ENCODE peak calls at places on chromosomes 3 and 15, in six cellular contexts. P, N, D, K, J and O are unnamed samples.

GRCh38 chr3:124882749-124883148 is 4.4 kb downstream of the ITGB5 start:
- DNase-seq in K (no peak), J (no peak), N (no peak), D (no peak), P (no peak), O (no peak)

GRCh38 chr3:4976109-4976508 is 3.1 kb upstream of the BHLHE40 start:
- DNase-seq in D (peak; percentile 79), J (peak; percentile 45), N (peak; percentile 83), P (no peak), K (no peak), O (no peak)

GRCh38 chr15:26628879-26629529 is 143.9 kb downstream of the GABRB3 start:
- DNase-seq in D (no peak), N (peak; percentile 95), P (peak; percentile 14), K (no peak), J (peak; percentile 33), O (no peak)

GRCh38 chr3:150495563-150496168 is 50.6 kb downstream of the SERP1 start:
- DNase-seq in P (peak; percentile 18), J (peak; percentile 61), N (no peak), D (peak; percentile 32), K (peak; percentile 63), O (peak; percentile 53)

GRCh38 chr3:8201886-8202285 is 299.7 kb upstream of the LMCD1 start:
- DNase-seq in N (no peak), J (no peak), K (no peak), D (no peak), P (no peak), O (no peak)

GRCh38 chr3:196073188-196073838 is 8.6 kb downstream of the TFRC start:
- DNase-seq in J (peak; percentile 85), K (peak; percentile 73), N (peak; percentile 68), D (peak; percentile 40), P (no peak), O (peak; percentile 65)

GRCh38 chr3:116947809-116948208 is 238.2 kb downstream of the TUSC7 start:
- DNase-seq in P (no peak), D (no peak), K (peak; percentile 51), J (no peak), N (no peak), O (no peak)

GRCh38 chr15:66840615-66841014 is 138.6 kb downstream of the SMAD6 start:
- DNase-seq in P (no peak), D (no peak), J (no peak), K (no peak), N (no peak), O (no peak)

GRCh38 chr3:35639251-35640185 is at the start of gene ARPP21:
- DNase-seq in P (no peak), N (peak; percentile 57), D (no peak), K (peak; percentile 17), J (peak; percentile 43), O (peak; percentile 24)

GRCh38 chr3:171700653-171701052 is 109.6 kb downstream of the PLD1 start:
- DNase-seq in K (no peak), D (no peak), J (no peak), N (no peak), P (no peak), O (no peak)

GRCh38 chr15:20294651-20295237 is 246.9 kb downstream of the GOLGA6L6 start:
- DNase-seq in J (no peak), D (no peak), N (peak; percentile 31), K (no peak), P (no peak), O (no peak)

GRCh38 chr15:91108421-91108820 is 8.4 kb downstream of the SV2B start:
- DNase-seq in J (no peak), N (no peak), P (no peak), D (no peak), K (no peak), O (no peak)

GRCh38 chr3:32200490-32200889 is 38.0 kb upstream of the CMTM8 start:
- DNase-seq in J (no peak), P (no peak), D (no peak), K (no peak), N (no peak), O (no peak)

GRCh38 chr3:16908006-16908405 is 23.3 kb downstream of the PLCL2 start:
- DNase-seq in J (no peak), N (no peak), D (no peak), P (no peak), K (no peak), O (no peak)

GRCh38 chr3:38084019-38084968 is 45.3 kb downstream of the DLEC1 start:
- DNase-seq in N (no peak), J (peak; percentile 67), K (no peak), P (no peak), D (peak; percentile 12), O (peak; percentile 37)

GRCh38 chr3:48614044-48614443 is 4.6 kb upstream of the UQCRC1 start:
- DNase-seq in P (peak; percentile 57), N (no peak), K (no peak), J (no peak), D (peak; percentile 57), O (no peak)

GRCh38 chr3:122392868-122393844 is 9.2 kb downstream of the FAM162A start:
- DNase-seq in K (peak; percentile 64), P (no peak), J (peak; percentile 57), N (no peak), D (peak; percentile 47), O (peak; percentile 41)

GRCh38 chr3:143875566-143875965 is 27.3 kb upstream of the SLC9A9 start:
- DNase-seq in K (peak; percentile 70), J (no peak), D (no peak), N (no peak), P (no peak), O (no peak)

GRCh38 chr3:184085389-184085852 is 11.4 kb upstream of the HTR3E start:
- DNase-seq in K (peak; percentile 37), P (no peak), J (no peak), D (no peak), N (no peak), O (no peak)

GRCh38 chr3:144497452-144497851 is 525.8 kb downstream of the DIPK2A start:
- DNase-seq in P (no peak), N (no peak), J (no peak), D (no peak), K (no peak), O (no peak)

GRCh38 chr15:52481915-52482314 is 46.8 kb downstream of the MYO5A start:
- DNase-seq in D (no peak), J (peak; percentile 70), K (peak; percentile 94), N (no peak), P (no peak), O (peak; percentile 65)

GRCh38 chr3:159458010-159458409 is 530.6 kb upstream of the IL12A start:
- DNase-seq in J (no peak), K (no peak), N (peak; percentile 35), P (peak; percentile 40), D (no peak), O (no peak)

GRCh38 chr3:86481031-86481430 is 509.9 kb downstream of the VGLL3 start:
- DNase-seq in J (no peak), K (no peak), D (no peak), N (no peak), P (no peak), O (no peak)

GRCh38 chr3:78899846-78900245 is 868.0 kb downstream of the ROBO1 start:
- DNase-seq in P (no peak), N (no peak), J (no peak), K (no peak), D (no peak), O (no peak)

GRCh38 chr3:179852117-179852886 is 184.4 kb downstream of the PEX5L start:
- DNase-seq in D (peak; percentile 10), J (no peak), K (no peak), P (no peak), N (peak; percentile 46), O (peak; percentile 37)

GRCh38 chr3:63937661-63938651 is 25.8 kb upstream of the SCAANT1 start:
- DNase-seq in D (peak; percentile 15), N (no peak), K (peak; percentile 85), P (no peak), J (peak; percentile 25), O (no peak)

GRCh38 chr3:44235604-44236484 is 5.8 kb upstream of the TOPAZ1 start:
- DNase-seq in N (peak; percentile 71), P (peak; percentile 57), K (peak; percentile 80), J (peak; percentile 60), D (peak; percentile 36), O (peak; percentile 54)

GRCh38 chr3:79012946-79013362 is 754.8 kb downstream of the ROBO1 start:
- DNase-seq in N (no peak), P (no peak), K (no peak), J (no peak), D (no peak), O (no peak)

GRCh38 chr15:71565636-71566160 is 244.7 kb upstream of the NR2E3 start:
- DNase-seq in D (no peak), N (no peak), K (no peak), J (no peak), P (no peak), O (no peak)

GRCh38 chr3:155184027-155184426 is 103.9 kb downstream of the MME start:
- DNase-seq in N (no peak), K (peak; percentile 78), J (peak; percentile 8), P (no peak), D (no peak), O (no peak)

GRCh38 chr3:61146010-61146569 is 105.2 kb downstream of the FHIT start:
- DNase-seq in J (no peak), D (no peak), N (no peak), K (peak; percentile 39), P (no peak), O (no peak)

DNA sequence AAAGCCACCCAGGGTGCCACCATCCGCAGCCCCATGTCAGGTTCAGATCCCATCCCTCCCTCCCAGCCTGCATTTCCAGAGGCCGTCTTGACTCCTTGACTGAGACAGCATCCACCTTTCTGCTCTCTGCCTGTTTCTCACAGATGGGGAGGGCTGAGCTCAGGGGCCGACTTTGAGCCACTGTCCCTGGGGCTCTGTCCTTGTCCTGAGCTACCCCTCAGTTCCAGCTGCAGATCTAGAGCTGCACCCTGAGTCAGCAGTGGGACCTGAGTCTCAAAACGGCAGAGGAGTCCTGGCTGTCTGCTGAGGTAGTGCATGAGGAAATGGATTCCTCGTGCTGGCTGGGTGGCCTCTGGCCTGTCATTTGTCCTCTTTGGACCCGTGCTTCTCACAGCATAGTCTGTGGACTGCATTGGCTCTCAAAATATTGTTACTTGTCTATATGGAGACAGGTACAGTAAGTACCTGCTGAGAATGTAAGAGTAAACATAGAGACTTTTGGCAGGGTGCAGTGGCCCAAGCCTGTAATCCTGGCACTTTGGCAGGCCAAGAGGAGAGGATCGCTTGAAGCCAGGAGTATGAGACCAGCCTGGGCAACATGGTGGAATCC is 22.3 kb downstream of the RPLP1 start:
- DNase-seq in N (no peak), D (no peak), P (no peak), J (no peak), K (no peak), O (no peak)
- TF ChIP-seq CTCF in N (peak; percentile 14), D (no peak), P (no peak), J (no peak), K (no peak), O (no peak)

GRCh38 chr3:23867400-23867799 is 49.4 kb downstream of the NKIRAS1 start:
- DNase-seq in K (no peak), J (no peak), P (no peak), N (no peak), D (no peak), O (no peak)
- TF ChIP-seq CTCF in K (no peak), J (no peak), P (no peak), N (no peak), D (no peak), O (peak; percentile 24)

GRCh38 chr3:72818092-72818721 is 30.0 kb downstream of the SHQ1 start:
- DNase-seq in D (no peak), N (no peak), K (peak; percentile 7), J (peak; percentile 12), P (peak; percentile 18), O (no peak)
- TF ChIP-seq CTCF in D (peak; percentile 71), N (peak; percentile 62), K (peak; percentile 71), J (no peak), P (peak; percentile 79), O (peak; percentile 73)

GRCh38 chr3:107430214-107431047 is 53.2 kb downstream of the CCDC54 start:
- DNase-seq in J (no peak), K (peak; percentile 12), D (no peak), P (no peak), N (peak; percentile 41), O (peak; percentile 14)
- TF ChIP-seq CTCF in J (peak; percentile 65), K (peak; percentile 1), D (no peak), P (no peak), N (no peak), O (no peak)